ENCODE peak calls at places on chromosomes 4 and X, in five cellular contexts. One of them, this sample, is unnamed.

GRCh38 chrX:107747596-107748161 is 27.9 kb downstream of the TSC22D3 start:
- DNase-seq in coronary artery: no peak
- DNase-seq in iris pigment epithelial cell: peak
- DNase-seq in H54: peak
- DNase-seq in activated CD8-positive, alpha-beta memory T cell treated with anti-CD3 and anti-CD28 coated beads for 1 hour: no peak
- DNase-seq in this sample: peak

GRCh38 chrX:23035493-23035892 is 35.7 kb downstream of the DDX53 start:
- DNase-seq in H54: no peak
- DNase-seq in activated CD8-positive, alpha-beta memory T cell treated with anti-CD3 and anti-CD28 coated beads for 1 hour: no peak
- DNase-seq in iris pigment epithelial cell: no peak
- DNase-seq in coronary artery: no peak
- DNase-seq in this sample: no peak

GRCh38 chr4:86960557-86960959 is 25.7 kb downstream of the AFF1 start:
- DNase-seq in H54: no peak
- DNase-seq in coronary artery: no peak
- DNase-seq in activated CD8-positive, alpha-beta memory T cell treated with anti-CD3 and anti-CD28 coated beads for 1 hour: no peak
- DNase-seq in iris pigment epithelial cell: peak
- DNase-seq in this sample: no peak

GRCh38 chr4:41744572-41745291 is 3.8 kb downstream of the PHOX2B start:
- DNase-seq in iris pigment epithelial cell: no peak
- DNase-seq in H54: no peak
- DNase-seq in coronary artery: no peak
- DNase-seq in activated CD8-positive, alpha-beta memory T cell treated with anti-CD3 and anti-CD28 coated beads for 1 hour: no peak
- DNase-seq in this sample: no peak

GRCh38 chr4:20254517-20255250 is 3.0 kb downstream of the SLIT2 start:
- DNase-seq in H54: no peak
- DNase-seq in coronary artery: no peak
- DNase-seq in iris pigment epithelial cell: peak
- DNase-seq in activated CD8-positive, alpha-beta memory T cell treated with anti-CD3 and anti-CD28 coated beads for 1 hour: no peak
- DNase-seq in this sample: no peak

GRCh38 chr4:120977435-120977997 is 55.0 kb upstream of the PRDM5 start:
- DNase-seq in H54: no peak
- DNase-seq in coronary artery: no peak
- DNase-seq in activated CD8-positive, alpha-beta memory T cell treated with anti-CD3 and anti-CD28 coated beads for 1 hour: no peak
- DNase-seq in iris pigment epithelial cell: peak
- DNase-seq in this sample: no peak

GRCh38 chrX:129782015-129782495 is 2.3 kb downstream of the SASH3 start:
- DNase-seq in iris pigment epithelial cell: no peak
- DNase-seq in coronary artery: no peak
- DNase-seq in H54: no peak
- DNase-seq in activated CD8-positive, alpha-beta memory T cell treated with anti-CD3 and anti-CD28 coated beads for 1 hour: no peak
- DNase-seq in this sample: no peak

GRCh38 chr4:152193059-152193458 is 342.8 kb downstream of the FBXW7 start:
- DNase-seq in coronary artery: no peak
- DNase-seq in H54: no peak
- DNase-seq in iris pigment epithelial cell: no peak
- DNase-seq in activated CD8-positive, alpha-beta memory T cell treated with anti-CD3 and anti-CD28 coated beads for 1 hour: no peak
- DNase-seq in this sample: peak

GRCh38 chr4:22324422-22324821 is 191.4 kb downstream of the ADGRA3 start:
- DNase-seq in H54: no peak
- DNase-seq in coronary artery: no peak
- DNase-seq in activated CD8-positive, alpha-beta memory T cell treated with anti-CD3 and anti-CD28 coated beads for 1 hour: no peak
- DNase-seq in iris pigment epithelial cell: no peak
- DNase-seq in this sample: no peak

GRCh38 chrX:72498782-72499181 is 73.9 kb downstream of the HDAC8 start:
- DNase-seq in H54: no peak
- DNase-seq in activated CD8-positive, alpha-beta memory T cell treated with anti-CD3 and anti-CD28 coated beads for 1 hour: no peak
- DNase-seq in coronary artery: no peak
- DNase-seq in iris pigment epithelial cell: peak
- DNase-seq in this sample: no peak

GRCh38 chr4:176981074-176981473 is 188.4 kb upstream of the VEGFC start:
- DNase-seq in coronary artery: no peak
- DNase-seq in activated CD8-positive, alpha-beta memory T cell treated with anti-CD3 and anti-CD28 coated beads for 1 hour: no peak
- DNase-seq in H54: no peak
- DNase-seq in iris pigment epithelial cell: no peak
- DNase-seq in this sample: no peak

GRCh38 chr4:52076731-52077130 is 25.6 kb downstream of the SPATA18 start:
- DNase-seq in activated CD8-positive, alpha-beta memory T cell treated with anti-CD3 and anti-CD28 coated beads for 1 hour: no peak
- DNase-seq in iris pigment epithelial cell: no peak
- DNase-seq in H54: no peak
- DNase-seq in coronary artery: no peak
- DNase-seq in this sample: no peak

GRCh38 chr4:79663157-79663556 is 255.1 kb upstream of the GK2 start:
- DNase-seq in activated CD8-positive, alpha-beta memory T cell treated with anti-CD3 and anti-CD28 coated beads for 1 hour: no peak
- DNase-seq in H54: no peak
- DNase-seq in iris pigment epithelial cell: no peak
- DNase-seq in coronary artery: no peak
- DNase-seq in this sample: no peak

GRCh38 chrX:74349387-74349786 is 45.4 kb downstream of the ZCCHC13 start:
- DNase-seq in iris pigment epithelial cell: peak
- DNase-seq in coronary artery: no peak
- DNase-seq in H54: peak
- DNase-seq in activated CD8-positive, alpha-beta memory T cell treated with anti-CD3 and anti-CD28 coated beads for 1 hour: no peak
- DNase-seq in this sample: peak

GRCh38 chr4:190020790-190021717 is 6.0 kb downstream of the FRG2 start:
- DNase-seq in coronary artery: no peak
- DNase-seq in iris pigment epithelial cell: no peak
- DNase-seq in H54: no peak
- DNase-seq in activated CD8-positive, alpha-beta memory T cell treated with anti-CD3 and anti-CD28 coated beads for 1 hour: no peak
- DNase-seq in this sample: no peak

GRCh38 chr4:181569553-181569952 is 673.6 kb upstream of the TENM3 start:
- DNase-seq in coronary artery: no peak
- DNase-seq in activated CD8-positive, alpha-beta memory T cell treated with anti-CD3 and anti-CD28 coated beads for 1 hour: no peak
- DNase-seq in H54: peak
- DNase-seq in iris pigment epithelial cell: peak
- DNase-seq in this sample: no peak

GRCh38 chr4:124641715-124642380 is 70.7 kb downstream of the ANKRD50 start:
- DNase-seq in coronary artery: no peak
- DNase-seq in iris pigment epithelial cell: peak
- DNase-seq in activated CD8-positive, alpha-beta memory T cell treated with anti-CD3 and anti-CD28 coated beads for 1 hour: no peak
- DNase-seq in H54: peak
- DNase-seq in this sample: peak

GRCh38 chrX:123860506-123860840 is 620 bp downstream of the XIAP start:
- DNase-seq in coronary artery: no peak
- DNase-seq in activated CD8-positive, alpha-beta memory T cell treated with anti-CD3 and anti-CD28 coated beads for 1 hour: no peak
- DNase-seq in H54: no peak
- DNase-seq in iris pigment epithelial cell: peak
- DNase-seq in this sample: no peak

GRCh38 chr4:7435411-7436095 is 823 bp upstream of the PSAPL1 start:
- DNase-seq in H54: no peak
- DNase-seq in iris pigment epithelial cell: no peak
- DNase-seq in activated CD8-positive, alpha-beta memory T cell treated with anti-CD3 and anti-CD28 coated beads for 1 hour: no peak
- DNase-seq in coronary artery: no peak
- DNase-seq in this sample: no peak